ENCODE peak calls at places on chromosomes 12 and 14, in seven cellular contexts. One of them, this sample, is unnamed.

GRCh38 chr12:100986595-100987547 is 192.3 kb downstream of the ANO4 start:
- DNase-seq in CD4-positive, alpha-beta T cell: no peak
- DNase-seq in AG10803: peak
- DNase-seq in psoas muscle: no peak
- DNase-seq in Calu3: no peak
- DNase-seq in neural progenitor cell: peak
- DNase-seq in CD14-positive monocyte: no peak
- DNase-seq in this sample: no peak

GRCh38 chr12:116864371-116865160 is 16.7 kb downstream of the HRK start:
- DNase-seq in CD4-positive, alpha-beta T cell: no peak
- DNase-seq in AG10803: peak
- DNase-seq in psoas muscle: no peak
- DNase-seq in Calu3: no peak
- DNase-seq in neural progenitor cell: no peak
- DNase-seq in CD14-positive monocyte: no peak
- DNase-seq in this sample: no peak

GRCh38 chr12:70508178-70508577 is 129.1 kb downstream of the PTPRB start:
- DNase-seq in CD4-positive, alpha-beta T cell: no peak
- DNase-seq in AG10803: no peak
- DNase-seq in psoas muscle: no peak
- DNase-seq in Calu3: peak
- DNase-seq in neural progenitor cell: no peak
- DNase-seq in CD14-positive monocyte: no peak
- DNase-seq in this sample: no peak

GRCh38 chr12:130120012-130120805 is 42.1 kb upstream of the FZD10 start:
- DNase-seq in CD4-positive, alpha-beta T cell: no peak
- DNase-seq in AG10803: no peak
- DNase-seq in psoas muscle: peak
- DNase-seq in Calu3: no peak
- DNase-seq in neural progenitor cell: no peak
- DNase-seq in CD14-positive monocyte: no peak
- DNase-seq in this sample: no peak

GRCh38 chr12:62736596-62736995 is 198.4 kb downstream of the PPM1H start:
- DNase-seq in CD4-positive, alpha-beta T cell: no peak
- DNase-seq in AG10803: no peak
- DNase-seq in psoas muscle: no peak
- DNase-seq in Calu3: no peak
- DNase-seq in neural progenitor cell: no peak
- DNase-seq in CD14-positive monocyte: no peak
- DNase-seq in this sample: no peak

GRCh38 chr12:47742253-47742825 is 16.3 kb downstream of the RAPGEF3 start:
- DNase-seq in CD4-positive, alpha-beta T cell: peak
- DNase-seq in AG10803: no peak
- DNase-seq in psoas muscle: peak
- DNase-seq in Calu3: peak
- DNase-seq in neural progenitor cell: peak
- DNase-seq in CD14-positive monocyte: no peak
- DNase-seq in this sample: peak

GRCh38 chr12:14167005-14167628 is 185.7 kb upstream of the GRIN2B start:
- DNase-seq in CD4-positive, alpha-beta T cell: no peak
- DNase-seq in AG10803: peak
- DNase-seq in psoas muscle: no peak
- DNase-seq in Calu3: peak
- DNase-seq in neural progenitor cell: peak
- DNase-seq in CD14-positive monocyte: no peak
- DNase-seq in this sample: peak

GRCh38 chr12:15601210-15601800 is 187.9 kb downstream of the EPS8 start:
- DNase-seq in CD4-positive, alpha-beta T cell: no peak
- DNase-seq in AG10803: peak
- DNase-seq in psoas muscle: no peak
- DNase-seq in Calu3: peak
- DNase-seq in neural progenitor cell: no peak
- DNase-seq in CD14-positive monocyte: peak
- DNase-seq in this sample: no peak

GRCh38 chr14:54652188-54652889 is 85.4 kb downstream of the SAMD4A start:
- DNase-seq in CD4-positive, alpha-beta T cell: no peak
- DNase-seq in AG10803: peak
- DNase-seq in psoas muscle: peak
- DNase-seq in Calu3: peak
- DNase-seq in neural progenitor cell: peak
- DNase-seq in CD14-positive monocyte: no peak
- DNase-seq in this sample: peak

GRCh38 chr12:50220357-50221061 is 53.3 kb upstream of the CERS5 start:
- DNase-seq in CD4-positive, alpha-beta T cell: no peak
- DNase-seq in AG10803: peak
- DNase-seq in psoas muscle: no peak
- DNase-seq in Calu3: no peak
- DNase-seq in neural progenitor cell: peak
- DNase-seq in CD14-positive monocyte: no peak
- DNase-seq in this sample: no peak

GRCh38 chr12:10098762-10099161 is at the start of gene CLEC1A:
- DNase-seq in CD4-positive, alpha-beta T cell: no peak
- DNase-seq in AG10803: peak
- DNase-seq in psoas muscle: no peak
- DNase-seq in Calu3: no peak
- DNase-seq in neural progenitor cell: peak
- DNase-seq in CD14-positive monocyte: no peak
- DNase-seq in this sample: peak

GRCh38 chr14:100532916-100533630 is 54.1 kb downstream of the BEGAIN start:
- DNase-seq in CD4-positive, alpha-beta T cell: no peak
- DNase-seq in AG10803: peak
- DNase-seq in psoas muscle: peak
- DNase-seq in Calu3: no peak
- DNase-seq in neural progenitor cell: no peak
- DNase-seq in CD14-positive monocyte: peak
- DNase-seq in this sample: no peak

GRCh38 chr14:52801014-52801708 is 9.8 kb upstream of the GNPNAT1 start:
- DNase-seq in CD4-positive, alpha-beta T cell: peak
- DNase-seq in AG10803: peak
- DNase-seq in psoas muscle: no peak
- DNase-seq in Calu3: no peak
- DNase-seq in neural progenitor cell: no peak
- DNase-seq in CD14-positive monocyte: no peak
- DNase-seq in this sample: no peak

GRCh38 chr14:19874842-19875241 is at the start of gene OR4K2:
- DNase-seq in CD4-positive, alpha-beta T cell: no peak
- DNase-seq in AG10803: no peak
- DNase-seq in psoas muscle: no peak
- DNase-seq in Calu3: no peak
- DNase-seq in neural progenitor cell: no peak
- DNase-seq in CD14-positive monocyte: no peak
- DNase-seq in this sample: no peak

DNA sequence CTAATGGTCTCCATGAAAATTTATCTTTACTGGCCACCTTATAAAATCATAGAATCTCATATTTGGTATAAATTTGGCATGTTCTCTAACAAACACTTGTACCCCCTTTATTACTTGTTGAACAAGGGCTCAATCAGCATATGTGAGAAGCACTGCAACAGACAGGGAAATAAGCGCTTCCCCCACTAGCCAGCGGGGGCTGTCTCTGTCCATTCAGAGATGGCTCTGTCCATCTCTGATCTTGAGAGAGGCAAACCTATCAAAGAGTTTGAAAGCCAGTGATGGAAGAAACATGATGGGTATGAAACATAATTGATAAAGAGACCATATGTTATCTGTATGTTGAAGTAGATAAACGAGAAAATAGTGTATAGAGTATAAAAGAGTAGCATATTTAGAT is 326.8 kb downstream of the PDZRN4 start:
- DNase-seq in CD4-positive, alpha-beta T cell: no peak
- DNase-seq in AG10803: no peak
- DNase-seq in psoas muscle: no peak
- DNase-seq in Calu3: peak
- DNase-seq in neural progenitor cell: peak
- DNase-seq in CD14-positive monocyte: no peak
- DNase-seq in this sample: peak
- TF ChIP-seq CTCF in CD4-positive, alpha-beta T cell: no peak
- TF ChIP-seq CTCF in AG10803: peak
- TF ChIP-seq CTCF in psoas muscle: no peak
- TF ChIP-seq CTCF in Calu3: no peak
- TF ChIP-seq CTCF in neural progenitor cell: peak
- TF ChIP-seq CTCF in CD14-positive monocyte: no peak
- TF ChIP-seq CTCF in this sample: no peak

GRCh38 chr12:751828-752672 is at the start of gene WNK1:
- DNase-seq in CD4-positive, alpha-beta T cell: peak
- DNase-seq in AG10803: peak
- DNase-seq in psoas muscle: peak
- DNase-seq in Calu3: peak
- DNase-seq in neural progenitor cell: peak
- DNase-seq in CD14-positive monocyte: peak
- DNase-seq in this sample: peak

GRCh38 chr12:752673-753400 is 458 bp downstream of the WNK1 start:
- DNase-seq in CD4-positive, alpha-beta T cell: peak
- DNase-seq in AG10803: peak
- DNase-seq in psoas muscle: peak
- DNase-seq in Calu3: peak
- DNase-seq in neural progenitor cell: peak
- DNase-seq in CD14-positive monocyte: peak
- DNase-seq in this sample: peak

GRCh38 chr12:754238-754816 is 1.9 kb downstream of the WNK1 start:
- DNase-seq in CD4-positive, alpha-beta T cell: no peak
- DNase-seq in AG10803: no peak
- DNase-seq in psoas muscle: no peak
- DNase-seq in Calu3: no peak
- DNase-seq in neural progenitor cell: peak
- DNase-seq in CD14-positive monocyte: no peak
- DNase-seq in this sample: no peak

GRCh38 chr12:753401-754237 is 1.2 kb downstream of the WNK1 start:
- DNase-seq in CD4-positive, alpha-beta T cell: peak
- DNase-seq in AG10803: no peak
- DNase-seq in psoas muscle: peak
- DNase-seq in Calu3: peak
- DNase-seq in neural progenitor cell: peak
- DNase-seq in CD14-positive monocyte: peak
- DNase-seq in this sample: peak

DNA sequence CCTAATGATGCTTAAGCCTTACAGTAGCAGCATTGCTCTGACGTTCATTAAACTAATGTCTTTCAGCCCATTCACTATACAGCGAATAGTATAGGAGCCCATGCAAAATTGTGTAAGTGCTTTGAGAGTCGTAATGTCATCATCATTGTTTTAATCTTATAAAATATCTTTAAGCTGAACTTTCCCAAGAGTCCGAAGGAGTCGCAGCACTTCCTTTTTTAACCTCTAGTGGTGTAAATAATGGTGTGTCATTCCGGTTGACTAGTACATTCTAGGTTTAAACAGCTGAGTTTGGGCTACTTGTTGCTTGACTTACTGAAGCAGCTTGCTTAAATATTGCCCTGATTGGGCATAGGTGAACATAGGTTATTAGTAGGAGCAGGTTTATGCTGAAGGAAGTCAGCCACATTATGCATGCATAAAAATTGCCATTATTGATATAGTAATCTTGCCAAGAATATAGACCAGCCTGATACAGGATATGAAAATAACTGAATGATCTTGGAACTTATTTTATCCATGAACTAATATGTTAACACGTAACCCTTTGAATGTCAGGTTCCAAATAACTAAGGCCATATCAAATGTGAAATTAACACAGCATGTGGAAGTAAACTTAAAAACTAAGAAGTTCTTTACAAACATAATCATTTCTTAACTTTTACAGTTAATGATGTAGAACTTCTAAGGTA is 2.6 kb downstream of the WNK1 start:
- DNase-seq in CD4-positive, alpha-beta T cell: no peak
- DNase-seq in AG10803: peak
- DNase-seq in psoas muscle: no peak
- DNase-seq in Calu3: no peak
- DNase-seq in neural progenitor cell: peak
- DNase-seq in CD14-positive monocyte: no peak
- DNase-seq in this sample: no peak
- TF ChIP-seq CTCF in CD4-positive, alpha-beta T cell: peak
- TF ChIP-seq CTCF in AG10803: peak
- TF ChIP-seq CTCF in psoas muscle: peak
- TF ChIP-seq CTCF in Calu3: no peak
- TF ChIP-seq CTCF in neural progenitor cell: peak
- TF ChIP-seq CTCF in CD14-positive monocyte: peak
- TF ChIP-seq CTCF in this sample: peak

DNA sequence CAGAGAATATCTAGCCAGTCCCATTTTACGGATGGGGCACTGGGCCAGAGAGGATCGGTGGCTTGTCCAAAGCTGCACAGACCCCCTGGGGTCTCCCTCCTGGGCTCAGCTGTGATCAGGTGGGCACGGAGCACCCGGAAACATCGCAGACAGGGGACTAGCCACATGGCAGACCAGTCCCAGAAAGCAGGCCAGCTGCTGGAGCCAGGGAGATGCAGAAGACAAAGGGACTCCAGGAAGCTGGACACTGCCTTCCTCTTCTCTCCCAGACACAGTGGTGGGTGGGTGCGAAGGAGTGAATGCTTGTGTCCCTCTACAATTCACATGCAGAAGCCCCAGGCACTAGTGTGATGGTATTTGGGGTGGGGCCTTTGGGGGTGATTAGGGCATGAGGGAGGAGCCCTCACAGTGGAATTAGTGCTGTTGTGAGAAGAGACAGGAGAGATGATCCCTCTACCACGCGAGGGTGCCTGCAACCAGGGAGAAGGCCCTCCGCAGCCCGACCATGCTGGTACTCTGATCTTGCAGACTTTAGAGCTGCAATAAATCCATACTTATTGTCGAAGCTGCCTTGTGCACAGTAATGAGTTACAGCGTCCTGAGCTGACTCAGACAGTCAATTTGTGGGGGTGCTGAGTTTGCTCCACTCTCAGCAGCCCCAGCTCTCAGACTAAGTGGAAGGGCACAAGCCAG is 95.2 kb downstream of the CALM1 start:
- DNase-seq in CD4-positive, alpha-beta T cell: no peak
- DNase-seq in AG10803: no peak
- DNase-seq in psoas muscle: no peak
- DNase-seq in Calu3: no peak
- DNase-seq in neural progenitor cell: no peak
- DNase-seq in CD14-positive monocyte: no peak
- DNase-seq in this sample: no peak
- TF ChIP-seq CTCF in CD4-positive, alpha-beta T cell: no peak
- TF ChIP-seq CTCF in AG10803: no peak
- TF ChIP-seq CTCF in psoas muscle: no peak
- TF ChIP-seq CTCF in Calu3: no peak
- TF ChIP-seq CTCF in neural progenitor cell: no peak
- TF ChIP-seq CTCF in CD14-positive monocyte: no peak
- TF ChIP-seq CTCF in this sample: no peak

DNA sequence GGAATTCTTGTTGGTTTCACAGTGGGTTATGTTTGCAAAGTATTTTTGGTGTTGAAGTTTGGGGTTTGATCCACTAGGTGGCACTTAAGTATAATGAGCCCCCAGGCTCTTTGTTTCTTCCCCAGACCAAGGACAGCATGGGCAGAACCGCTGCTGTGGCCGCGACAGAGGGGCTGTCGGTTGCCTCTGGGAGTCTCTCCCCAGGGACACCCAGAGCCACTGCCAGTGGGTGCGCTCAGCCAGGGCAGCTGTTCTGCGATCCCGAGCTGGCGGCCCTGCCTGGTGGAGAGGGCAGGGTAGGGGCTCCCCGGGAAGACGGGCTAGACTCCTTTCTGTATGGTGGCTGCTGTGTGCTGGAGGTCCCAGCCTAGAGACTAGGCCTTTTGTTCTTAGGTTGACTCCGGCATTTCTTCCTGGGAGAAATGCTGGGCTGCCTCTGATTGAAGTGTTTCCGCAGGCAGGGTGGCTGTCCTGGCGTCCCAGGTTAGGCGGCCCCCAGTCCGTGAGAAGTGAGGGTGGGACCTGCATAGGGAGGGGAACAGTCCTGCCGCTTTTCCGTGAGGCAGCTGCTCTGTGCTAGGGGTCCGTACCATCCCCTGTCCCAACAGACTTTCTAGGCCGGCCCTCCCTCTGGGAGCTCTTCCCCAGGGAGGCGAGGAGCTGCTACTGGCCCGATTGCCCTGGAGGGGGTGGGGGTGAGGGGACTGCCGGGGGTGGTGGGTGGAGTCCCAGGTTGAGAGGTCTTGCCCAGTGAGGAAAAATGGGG is 253.1 kb upstream of the PELI2 start:
- DNase-seq in CD4-positive, alpha-beta T cell: no peak
- DNase-seq in AG10803: no peak
- DNase-seq in psoas muscle: no peak
- DNase-seq in Calu3: no peak
- DNase-seq in neural progenitor cell: peak
- DNase-seq in CD14-positive monocyte: no peak
- DNase-seq in this sample: peak
- TF ChIP-seq CTCF in CD4-positive, alpha-beta T cell: no peak
- TF ChIP-seq CTCF in AG10803: no peak
- TF ChIP-seq CTCF in psoas muscle: no peak
- TF ChIP-seq CTCF in Calu3: no peak
- TF ChIP-seq CTCF in neural progenitor cell: peak
- TF ChIP-seq CTCF in CD14-positive monocyte: peak
- TF ChIP-seq CTCF in this sample: peak